ENCODE peak calls at places on chromosome 2, in six cellular contexts. X is fibroblast of mammary gland; E is MCF 10A; L is GM10248; T is activated CD8-positive, alpha-beta T cell treated with anti-CD3 and anti-CD28 coated beads for 36 hours; O is GM13976. P is an unnamed sample.

GRCh38 chr2:72579595-72580180 is 246.1 kb downstream of the EXOC6B start:
- DNase-seq in X (peak), O (peak), E (peak), T (no peak), L (peak), P (peak)

GRCh38 chr2:71634571-71634970 is 181.2 kb downstream of the DYSF start:
- DNase-seq in T (no peak), O (no peak), L (no peak), X (no peak), E (no peak), P (no peak)

GRCh38 chr2:138421971-138422335 is 79.6 kb upstream of the SPOPL start:
- DNase-seq in X (peak), O (no peak), T (no peak), L (no peak), E (peak), P (peak)

GRCh38 chr2:88903744-88904353 is 212.4 kb downstream of the RPIA start:
- DNase-seq in T (peak), L (peak), X (peak), E (peak), O (peak), P (peak)

GRCh38 chr2:57902578-57902977 is 144.0 kb upstream of the VRK2 start:
- DNase-seq in T (no peak), L (no peak), O (no peak), E (no peak), X (no peak), P (peak)

GRCh38 chr2:157107460-157107859 is 150.0 kb upstream of the GALNT5 start:
- DNase-seq in E (peak), O (no peak), L (no peak), X (no peak), T (no peak), P (no peak)

GRCh38 chr2:135142323-135142722 is 90.2 kb downstream of the RAB3GAP1 start:
- DNase-seq in X (no peak), T (no peak), O (no peak), L (no peak), E (no peak), P (no peak)

GRCh38 chr2:225355788-225356187 is 43.7 kb upstream of the NYAP2 start:
- DNase-seq in T (no peak), O (no peak), X (no peak), L (no peak), E (no peak), P (no peak)

GRCh38 chr2:71727562-71727961 is 274.2 kb downstream of the DYSF start:
- DNase-seq in L (no peak), T (no peak), X (no peak), O (no peak), E (no peak), P (peak)

GRCh38 chr2:8475349-8476045 is 206.4 kb upstream of the ID2 start:
- DNase-seq in L (peak), T (peak), E (peak), X (no peak), O (peak), P (no peak)

GRCh38 chr2:28716265-28716865 is 35.3 kb upstream of the PPP1CB start:
- DNase-seq in E (peak), X (peak), O (peak), L (peak), T (peak), P (peak)

GRCh38 chr2:26327291-26328272 is 18.4 kb upstream of the SELENOI start:
- DNase-seq in T (no peak), E (no peak), O (no peak), X (peak), L (no peak), P (no peak)

GRCh38 chr2:164693834-164694233 is 72.6 kb upstream of the GRB14 start:
- DNase-seq in O (no peak), E (no peak), L (no peak), T (no peak), X (no peak), P (no peak)

GRCh38 chr2:28643324-28643723 is 108.3 kb upstream of the PPP1CB start:
- DNase-seq in O (no peak), L (no peak), E (peak), X (no peak), T (no peak), P (peak)

GRCh38 chr2:110166246-110166645 is 38.6 kb downstream of the NPHP1 start:
- DNase-seq in T (no peak), E (no peak), L (no peak), O (no peak), X (peak), P (no peak)

GRCh38 chr2:126687086-126687485 is 31.1 kb downstream of the GYPC start:
- DNase-seq in L (no peak), T (no peak), X (no peak), O (no peak), E (no peak), P (no peak)

DNA sequence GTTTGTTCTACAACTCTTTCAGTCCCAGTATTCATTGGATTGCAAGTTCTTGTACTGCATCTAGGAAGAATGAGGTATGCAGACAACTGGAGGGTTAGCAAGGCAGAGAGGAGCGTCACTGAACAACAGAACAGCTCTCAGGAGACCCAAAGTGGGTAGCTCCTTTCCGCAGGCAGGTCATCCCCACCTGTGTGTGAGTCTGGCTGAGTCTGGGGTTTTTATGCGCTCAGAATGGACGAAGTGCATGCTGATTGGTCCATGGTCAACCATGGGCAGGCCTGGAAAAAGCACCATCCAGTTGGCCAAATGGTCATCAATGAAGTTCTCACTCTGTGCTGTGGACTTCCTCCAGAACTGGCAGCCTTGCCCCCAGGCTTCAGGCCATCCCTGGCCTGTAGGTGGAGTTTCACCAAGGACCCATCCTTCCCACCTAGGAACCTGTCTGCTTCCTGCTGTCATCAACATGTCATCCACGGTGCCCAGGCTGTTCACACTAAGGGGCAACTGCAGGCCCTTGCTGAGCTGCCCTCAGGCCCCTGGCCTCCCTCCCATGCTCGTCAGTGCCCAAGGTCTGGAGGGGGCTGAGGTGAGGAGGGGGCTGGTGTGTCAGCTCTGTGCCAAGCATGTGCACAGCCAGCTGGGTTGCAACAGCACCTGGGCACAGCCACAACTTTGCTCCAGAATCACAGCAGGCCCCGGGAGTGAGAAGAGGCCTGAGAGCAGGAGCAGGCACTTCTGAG is 11.1 kb upstream of the TFCP2L1 start:
- DNase-seq in E (no peak), T (no peak), O (no peak), L (no peak), X (no peak), P (no peak)
- TF ChIP-seq CTCF in E (no peak), T (no peak), O (no peak), L (no peak), X (no peak), P (no peak)

GRCh38 chr2:223779877-223780276 is 57.5 kb downstream of the AP1S3 start:
- DNase-seq in T (peak), L (peak), O (peak), X (peak), E (peak), P (peak)
- TF ChIP-seq CTCF in T (no peak), L (peak), O (no peak), X (peak), E (peak), P (no peak)

GRCh38 chr2:176317246-176318065 is 48.2 kb downstream of the MTX2 start:
- DNase-seq in L (no peak), T (no peak), E (no peak), O (no peak), X (no peak), P (no peak)
- TF ChIP-seq CTCF in L (no peak), T (no peak), E (no peak), O (no peak), X (no peak), P (no peak)

GRCh38 chr2:31429040-31429439 is 14.5 kb upstream of the XDH start:
- DNase-seq in T (no peak), E (no peak), L (no peak), O (no peak), X (no peak), P (no peak)

GRCh38 chr2:31426096-31426495 is 11.6 kb upstream of the XDH start:
- DNase-seq in T (no peak), L (no peak), X (no peak), O (no peak), E (no peak), P (no peak)

GRCh38 chr2:31430439-31431165 is 16.1 kb upstream of the XDH start:
- DNase-seq in O (no peak), E (peak), X (no peak), T (no peak), L (no peak), P (peak)

GRCh38 chr2:31429759-31430438 is 15.4 kb upstream of the XDH start:
- DNase-seq in E (peak), L (no peak), T (peak), O (no peak), X (peak), P (peak)

DNA sequence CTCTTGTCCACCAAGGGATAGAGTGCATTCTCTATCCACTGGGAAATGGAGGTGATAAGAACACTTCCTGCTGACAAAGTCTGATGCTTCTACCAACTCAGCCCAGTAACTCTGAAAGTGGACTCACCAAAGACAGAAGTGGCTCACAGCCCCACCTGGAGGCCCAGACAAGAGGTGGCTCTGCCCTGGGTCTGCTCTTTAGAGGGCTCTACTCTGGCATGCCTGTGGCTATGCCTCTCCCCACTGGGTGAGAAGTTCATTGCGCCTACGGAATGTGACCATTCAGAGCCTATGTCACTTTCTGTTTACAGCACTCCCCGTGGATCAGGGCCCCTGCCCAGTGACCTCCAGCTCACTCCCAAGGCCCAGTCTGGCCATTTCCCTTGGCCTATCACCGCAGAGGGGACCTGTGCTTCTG is 13.5 kb upstream of the XDH start:
- DNase-seq in T (peak), E (peak), O (no peak), L (no peak), X (peak), P (peak)
- TF ChIP-seq CTCF in T (no peak), E (no peak), O (no peak), L (no peak), X (peak), P (peak)

GRCh38 chr2:30670453-30670852 is 136.8 kb downstream of the CAPN13 start:
- DNase-seq in L (no peak), E (no peak), T (no peak), X (no peak), O (no peak), P (no peak)
- TF ChIP-seq CTCF in L (no peak), E (no peak), T (no peak), X (no peak), O (no peak), P (no peak)